ENCODE peak calls at places on chromosomes 13 and 19, in seven cellular contexts. One of them, this sample, is unnamed.

GRCh38 chr13:99501952-99502310 is 659 bp downstream of the TM9SF2 start:
- DNase-seq in GM23248: peak
- DNase-seq in uterus: no peak
- DNase-seq in stimulated activated CD8-positive, alpha-beta memory T cell treated with anti-CD3 and anti-CD28 coated beads, Interleukin-7, amount 100 ng/mL, for 24 hours: no peak
- DNase-seq in cardiac fibroblast: peak
- DNase-seq in RPMI8226: peak
- DNase-seq in iris pigment epithelial cell: peak
- DNase-seq in this sample: peak

GRCh38 chr19:802497-802887 is 5.2 kb downstream of the PTBP1 start:
- DNase-seq in GM23248: peak
- DNase-seq in uterus: no peak
- DNase-seq in stimulated activated CD8-positive, alpha-beta memory T cell treated with anti-CD3 and anti-CD28 coated beads, Interleukin-7, amount 100 ng/mL, for 24 hours: no peak
- DNase-seq in cardiac fibroblast: peak
- DNase-seq in RPMI8226: no peak
- DNase-seq in iris pigment epithelial cell: peak
- DNase-seq in this sample: no peak

GRCh38 chr13:36766295-36766694 is 52.7 kb upstream of the RFXAP start:
- DNase-seq in GM23248: peak
- DNase-seq in uterus: no peak
- DNase-seq in stimulated activated CD8-positive, alpha-beta memory T cell treated with anti-CD3 and anti-CD28 coated beads, Interleukin-7, amount 100 ng/mL, for 24 hours: no peak
- DNase-seq in cardiac fibroblast: peak
- DNase-seq in RPMI8226: no peak
- DNase-seq in iris pigment epithelial cell: peak
- DNase-seq in this sample: no peak

GRCh38 chr19:39112338-39112890 is 13.2 kb upstream of the PAK4 start:
- DNase-seq in GM23248: peak
- DNase-seq in uterus: no peak
- DNase-seq in stimulated activated CD8-positive, alpha-beta memory T cell treated with anti-CD3 and anti-CD28 coated beads, Interleukin-7, amount 100 ng/mL, for 24 hours: no peak
- DNase-seq in cardiac fibroblast: no peak
- DNase-seq in RPMI8226: no peak
- DNase-seq in iris pigment epithelial cell: no peak
- DNase-seq in this sample: peak

GRCh38 chr19:54426291-54426918 is 11.1 kb downstream of the TTYH1 start:
- DNase-seq in GM23248: no peak
- DNase-seq in uterus: no peak
- DNase-seq in stimulated activated CD8-positive, alpha-beta memory T cell treated with anti-CD3 and anti-CD28 coated beads, Interleukin-7, amount 100 ng/mL, for 24 hours: no peak
- DNase-seq in cardiac fibroblast: no peak
- DNase-seq in RPMI8226: peak
- DNase-seq in iris pigment epithelial cell: no peak
- DNase-seq in this sample: no peak

GRCh38 chr19:17473041-17473440 is 2.7 kb downstream of the SLC27A1 start:
- DNase-seq in GM23248: peak
- DNase-seq in uterus: no peak
- DNase-seq in stimulated activated CD8-positive, alpha-beta memory T cell treated with anti-CD3 and anti-CD28 coated beads, Interleukin-7, amount 100 ng/mL, for 24 hours: no peak
- DNase-seq in cardiac fibroblast: peak
- DNase-seq in RPMI8226: peak
- DNase-seq in iris pigment epithelial cell: peak
- DNase-seq in this sample: peak

GRCh38 chr13:98478134-98479129 is 98.5 kb downstream of the STK24 start:
- DNase-seq in GM23248: peak
- DNase-seq in uterus: no peak
- DNase-seq in stimulated activated CD8-positive, alpha-beta memory T cell treated with anti-CD3 and anti-CD28 coated beads, Interleukin-7, amount 100 ng/mL, for 24 hours: no peak
- DNase-seq in cardiac fibroblast: no peak
- DNase-seq in RPMI8226: no peak
- DNase-seq in iris pigment epithelial cell: peak
- DNase-seq in this sample: no peak

GRCh38 chr13:37348916-37349653 is 243.6 kb upstream of the CSNK1A1L start:
- DNase-seq in GM23248: no peak
- DNase-seq in uterus: no peak
- DNase-seq in stimulated activated CD8-positive, alpha-beta memory T cell treated with anti-CD3 and anti-CD28 coated beads, Interleukin-7, amount 100 ng/mL, for 24 hours: no peak
- DNase-seq in cardiac fibroblast: no peak
- DNase-seq in RPMI8226: no peak
- DNase-seq in iris pigment epithelial cell: no peak
- DNase-seq in this sample: no peak

GRCh38 chr19:21256722-21257121 is 72.5 kb downstream of the ZNF708 start:
- DNase-seq in GM23248: peak
- DNase-seq in uterus: no peak
- DNase-seq in stimulated activated CD8-positive, alpha-beta memory T cell treated with anti-CD3 and anti-CD28 coated beads, Interleukin-7, amount 100 ng/mL, for 24 hours: no peak
- DNase-seq in cardiac fibroblast: peak
- DNase-seq in RPMI8226: peak
- DNase-seq in iris pigment epithelial cell: peak
- DNase-seq in this sample: no peak

GRCh38 chr19:41064974-41065569 is 23.2 kb upstream of the CYP2A13 start:
- DNase-seq in GM23248: peak
- DNase-seq in uterus: no peak
- DNase-seq in stimulated activated CD8-positive, alpha-beta memory T cell treated with anti-CD3 and anti-CD28 coated beads, Interleukin-7, amount 100 ng/mL, for 24 hours: no peak
- DNase-seq in cardiac fibroblast: peak
- DNase-seq in RPMI8226: peak
- DNase-seq in iris pigment epithelial cell: peak
- DNase-seq in this sample: peak

GRCh38 chr19:40718774-40719391 is 2.0 kb downstream of the ITPKC start:
- DNase-seq in GM23248: peak
- DNase-seq in uterus: peak
- DNase-seq in stimulated activated CD8-positive, alpha-beta memory T cell treated with anti-CD3 and anti-CD28 coated beads, Interleukin-7, amount 100 ng/mL, for 24 hours: no peak
- DNase-seq in cardiac fibroblast: peak
- DNase-seq in RPMI8226: peak
- DNase-seq in iris pigment epithelial cell: peak
- DNase-seq in this sample: peak

GRCh38 chr19:823565-824121 is 1.9 kb upstream of the PLPPR3 start:
- DNase-seq in GM23248: no peak
- DNase-seq in uterus: no peak
- DNase-seq in stimulated activated CD8-positive, alpha-beta memory T cell treated with anti-CD3 and anti-CD28 coated beads, Interleukin-7, amount 100 ng/mL, for 24 hours: no peak
- DNase-seq in cardiac fibroblast: no peak
- DNase-seq in RPMI8226: no peak
- DNase-seq in iris pigment epithelial cell: peak
- DNase-seq in this sample: no peak

GRCh38 chr19:45442927-45443461 is 19.3 kb upstream of the ERCC1 start:
- DNase-seq in GM23248: peak
- DNase-seq in uterus: peak
- DNase-seq in stimulated activated CD8-positive, alpha-beta memory T cell treated with anti-CD3 and anti-CD28 coated beads, Interleukin-7, amount 100 ng/mL, for 24 hours: no peak
- DNase-seq in cardiac fibroblast: peak
- DNase-seq in RPMI8226: peak
- DNase-seq in iris pigment epithelial cell: no peak
- DNase-seq in this sample: peak

GRCh38 chr19:17555480-17555928 is at the start of gene COLGALT1:
- DNase-seq in GM23248: peak
- DNase-seq in uterus: peak
- DNase-seq in stimulated activated CD8-positive, alpha-beta memory T cell treated with anti-CD3 and anti-CD28 coated beads, Interleukin-7, amount 100 ng/mL, for 24 hours: peak
- DNase-seq in cardiac fibroblast: peak
- DNase-seq in RPMI8226: peak
- DNase-seq in iris pigment epithelial cell: peak
- DNase-seq in this sample: peak

GRCh38 chr19:1489463-1489971 is 633 bp downstream of the PCSK4 start:
- DNase-seq in GM23248: no peak
- DNase-seq in uterus: no peak
- DNase-seq in stimulated activated CD8-positive, alpha-beta memory T cell treated with anti-CD3 and anti-CD28 coated beads, Interleukin-7, amount 100 ng/mL, for 24 hours: no peak
- DNase-seq in cardiac fibroblast: no peak
- DNase-seq in RPMI8226: no peak
- DNase-seq in iris pigment epithelial cell: no peak
- DNase-seq in this sample: no peak

This sample was measured in small intestine.